ENCODE peak calls at places on chromosome 13, in four cellular contexts. R is gastrocnemius medialis, M is keratinocyte, T is WERI-Rb-1. W is an unnamed sample. For H3K36me3, the result is how much of the 10 kb centered on the place peaks cover.

GRCh38 chr13:44380404-44381165 is 7.0 kb downstream of the SERP2 start:
- DNase-seq in R (no peak), M (no peak), T (no peak), W (no peak)

GRCh38 chr13:72255908-72256307 is 388.9 kb upstream of the DACH1 start:
- DNase-seq in R (no peak), M (no peak), T (peak), W (no peak)

GRCh38 chr13:33611016-33611805 is 206.7 kb upstream of the RFC3 start:
- DNase-seq in M (no peak), T (no peak), R (peak), W (peak)

GRCh38 chr13:112968910-112969691 is at the start of gene MCF2L:
- DNase-seq in T (peak), R (no peak), M (no peak), W (no peak)

GRCh38 chr13:67366533-67366932 is 136.4 kb upstream of the PCDH9 start:
- DNase-seq in M (no peak), T (no peak), R (no peak), W (no peak)

GRCh38 chr13:39274926-39275325 is 236.7 kb downstream of the NHLRC3 start:
- DNase-seq in T (no peak), M (no peak), R (no peak), W (no peak)

GRCh38 chr13:49540552-49540951 is 44.8 kb downstream of the PHF11 start:
- DNase-seq in T (no peak), M (no peak), R (no peak), W (no peak)

GRCh38 chr13:113668491-113668971 is 1.5 kb downstream of the GRK1 start:
- DNase-seq in M (no peak), T (peak), R (no peak), W (peak)

GRCh38 chr13:24678151-24678550 is 2.1 kb upstream of the ATP12A start:
- DNase-seq in M (no peak), R (no peak), T (no peak), W (no peak)

GRCh38 chr13:101612736-101613135 is 160.3 kb downstream of the ITGBL1 start:
- DNase-seq in R (no peak), T (no peak), M (no peak), W (no peak)

GRCh38 chr13:44272692-44273091 is 100.9 kb upstream of the SERP2 start:
- DNase-seq in R (no peak), M (no peak), T (no peak), W (peak)

GRCh38 chr13:58018020-58018419 is 386.5 kb downstream of the PCDH17 start:
- DNase-seq in R (no peak), T (no peak), M (no peak), W (no peak)

GRCh38 chr13:113947321-113948033 is 26.4 kb downstream of the C13orf46 start:
- DNase-seq in R (no peak), T (peak), M (no peak), W (peak)

GRCh38 chr13:20482818-20483217 is 42.8 kb downstream of the CRYL1 start:
- DNase-seq in M (no peak), T (no peak), R (no peak), W (no peak)
- H3K27ac ChIP-seq in M (no peak), T (no peak), R (no peak), W (no peak)

DNA sequence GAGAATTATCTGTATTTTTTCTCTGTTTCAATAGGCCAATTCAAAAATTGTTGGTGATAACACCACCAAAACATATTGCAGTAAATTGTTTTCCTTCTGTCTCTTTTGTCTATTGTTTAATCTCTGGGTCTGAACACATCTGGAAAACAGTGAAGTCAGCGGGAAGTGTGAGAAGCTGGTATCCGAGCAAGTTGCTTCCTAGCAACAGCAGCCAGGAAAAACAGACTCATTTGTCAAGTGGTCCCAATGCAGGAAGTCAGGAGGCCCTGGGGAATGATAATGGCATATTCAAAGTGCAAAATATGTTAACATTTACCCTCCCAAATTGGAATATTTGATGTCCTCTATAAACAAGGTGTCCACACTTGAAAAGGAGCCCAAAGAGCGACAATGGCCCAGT is 515.2 kb downstream of the TBC1D4 start:
- DNase-seq in R (no peak), T (no peak), M (no peak), W (no peak)
- TF ChIP-seq CTCF in R (no peak), T (no peak), M (no peak), W (no peak)

DNA sequence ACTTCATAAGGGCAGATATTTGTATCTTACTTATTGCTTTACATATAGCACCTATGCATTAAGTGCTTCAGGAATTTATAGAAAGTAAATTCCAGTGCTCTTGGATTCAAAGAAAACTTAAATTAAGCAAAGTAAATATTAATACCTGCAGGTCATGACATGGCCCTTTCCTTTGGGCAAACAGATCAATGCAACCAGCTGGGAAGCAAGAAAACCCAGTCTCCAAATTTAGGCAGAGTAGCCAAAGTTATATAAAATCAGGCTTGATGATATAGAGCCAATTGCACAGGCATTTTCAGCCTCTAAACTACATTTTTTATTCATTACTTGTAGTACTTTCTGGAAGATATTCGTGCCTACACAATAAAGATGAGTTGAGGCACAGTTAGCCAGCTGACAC is 16.9 kb downstream of the TGDS start:
- DNase-seq in T (no peak), R (no peak), M (no peak), W (no peak)
- H3K36me3 ChIP-seq in T (half or more), R (half or more), M (under half), W (half or more)

GRCh38 chr13:34748561-34748960 is 193.5 kb upstream of the NBEA start:
- DNase-seq in T (no peak), R (no peak), M (no peak), W (no peak)
- H3K27ac ChIP-seq in T (no peak), R (no peak), M (no peak), W (no peak)

DNA sequence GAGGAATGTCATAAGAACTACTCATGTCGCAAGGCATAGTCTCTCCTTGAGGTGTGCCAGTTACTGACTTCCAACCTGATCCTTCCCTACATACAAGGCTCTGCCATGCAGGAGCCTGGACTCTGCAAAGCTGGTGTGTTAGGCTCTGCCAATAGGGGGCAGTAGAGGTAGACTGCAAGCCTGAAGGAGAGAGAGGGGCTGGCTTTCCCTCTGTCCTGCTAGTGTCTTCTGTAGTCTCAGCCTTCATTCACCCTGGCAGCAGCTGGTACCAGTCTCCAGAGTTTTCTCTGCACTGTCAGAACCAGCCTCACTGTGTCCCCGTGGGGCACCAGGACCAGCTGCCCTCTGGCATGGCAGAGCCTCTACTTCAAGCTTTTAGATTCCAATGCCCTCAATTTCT is 14.5 kb downstream of the SHISA2 start:
- DNase-seq in T (peak), M (no peak), R (no peak), W (no peak)
- TF ChIP-seq CTCF in T (peak), M (peak), R (peak), W (no peak)

GRCh38 chr13:99523838-99524237 is 22.6 kb downstream of the TM9SF2 start:
- DNase-seq in M (no peak), R (no peak), T (no peak), W (no peak)
- H3K36me3 ChIP-seq in M (under half), R (under half), T (half or more), W (under half)